ENCODE peak calls at places on chromosome 22, in ten cellular contexts. One of them, this sample, is unnamed.

GRCh38 chr22:22974156-22974555 is 86.5 kb downstream of the IGLL5 start:
- DNase-seq in A549: no peak
- DNase-seq in sigmoid colon: no peak
- DNase-seq in heart left ventricle: no peak
- DNase-seq in uterus: no peak
- DNase-seq in H54: no peak
- DNase-seq in upper lobe of left lung: no peak
- DNase-seq in esophagus squamous epithelium: no peak
- DNase-seq in GM12891: no peak
- DNase-seq in ovary: no peak
- DNase-seq in this sample: no peak

GRCh38 chr22:41762980-41763779 is 37.3 kb upstream of the CCDC134 start:
- DNase-seq in heart left ventricle: no peak
- DNase-seq in upper lobe of left lung: no peak
- DNase-seq in H54: no peak
- DNase-seq in uterus: no peak
- DNase-seq in A549: no peak
- DNase-seq in ovary: no peak
- DNase-seq in sigmoid colon: no peak
- DNase-seq in esophagus squamous epithelium: no peak
- DNase-seq in GM12891: no peak
- DNase-seq in this sample: no peak

GRCh38 chr22:42001127-42001526 is 2.5 kb downstream of the WBP2NL start:
- DNase-seq in H54: no peak
- DNase-seq in A549: no peak
- DNase-seq in esophagus squamous epithelium: no peak
- DNase-seq in GM12891: no peak
- DNase-seq in ovary: no peak
- DNase-seq in heart left ventricle: no peak
- DNase-seq in upper lobe of left lung: no peak
- DNase-seq in sigmoid colon: no peak
- DNase-seq in uterus: no peak
- DNase-seq in this sample: no peak

GRCh38 chr22:45309422-45310227 is at the start of gene FAM118A:
- DNase-seq in uterus: peak; percentile 90
- DNase-seq in ovary: peak; percentile 99
- DNase-seq in esophagus squamous epithelium: peak; percentile 78
- DNase-seq in heart left ventricle: peak; percentile 93
- DNase-seq in sigmoid colon: peak; percentile 96
- DNase-seq in GM12891: peak; percentile 95
- DNase-seq in upper lobe of left lung: peak; percentile 96
- DNase-seq in H54: peak; percentile 65
- DNase-seq in A549: peak; percentile 69
- DNase-seq in this sample: peak; percentile 92

GRCh38 chr22:23126165-23127054 is 15.4 kb downstream of the RSPH14 start:
- DNase-seq in GM12891: no peak
- DNase-seq in upper lobe of left lung: no peak
- DNase-seq in uterus: no peak
- DNase-seq in heart left ventricle: no peak
- DNase-seq in H54: no peak
- DNase-seq in A549: no peak
- DNase-seq in sigmoid colon: no peak
- DNase-seq in ovary: no peak
- DNase-seq in esophagus squamous epithelium: no peak
- DNase-seq in this sample: no peak

GRCh38 chr22:44181912-44182590 is 1.3 kb downstream of the PARVG start:
- DNase-seq in upper lobe of left lung: no peak
- DNase-seq in heart left ventricle: no peak
- DNase-seq in sigmoid colon: no peak
- DNase-seq in GM12891: no peak
- DNase-seq in A549: no peak
- DNase-seq in ovary: no peak
- DNase-seq in H54: no peak
- DNase-seq in uterus: no peak
- DNase-seq in esophagus squamous epithelium: no peak
- DNase-seq in this sample: no peak

GRCh38 chr22:42064629-42065028 is 6.0 kb downstream of the NAGA start:
- DNase-seq in ovary: no peak
- DNase-seq in esophagus squamous epithelium: no peak
- DNase-seq in heart left ventricle: no peak
- DNase-seq in uterus: no peak
- DNase-seq in A549: no peak
- DNase-seq in H54: no peak
- DNase-seq in upper lobe of left lung: no peak
- DNase-seq in GM12891: no peak
- DNase-seq in sigmoid colon: no peak
- DNase-seq in this sample: no peak

GRCh38 chr22:40415531-40416266 is 45.3 kb downstream of the SGSM3 start:
- DNase-seq in heart left ventricle: peak; percentile 51
- DNase-seq in esophagus squamous epithelium: no peak
- DNase-seq in upper lobe of left lung: peak; percentile 37
- DNase-seq in GM12891: peak; percentile 66
- DNase-seq in ovary: no peak
- DNase-seq in sigmoid colon: no peak
- DNase-seq in uterus: no peak
- DNase-seq in A549: no peak
- DNase-seq in H54: no peak
- DNase-seq in this sample: peak; percentile 49

GRCh38 chr22:47059701-47060161 is 297.3 kb downstream of the TBC1D22A start:
- DNase-seq in uterus: no peak
- DNase-seq in esophagus squamous epithelium: no peak
- DNase-seq in A549: no peak
- DNase-seq in ovary: no peak
- DNase-seq in upper lobe of left lung: no peak
- DNase-seq in sigmoid colon: peak; percentile 69
- DNase-seq in H54: peak; percentile 34
- DNase-seq in heart left ventricle: no peak
- DNase-seq in GM12891: peak; percentile 73
- DNase-seq in this sample: no peak

DNA sequence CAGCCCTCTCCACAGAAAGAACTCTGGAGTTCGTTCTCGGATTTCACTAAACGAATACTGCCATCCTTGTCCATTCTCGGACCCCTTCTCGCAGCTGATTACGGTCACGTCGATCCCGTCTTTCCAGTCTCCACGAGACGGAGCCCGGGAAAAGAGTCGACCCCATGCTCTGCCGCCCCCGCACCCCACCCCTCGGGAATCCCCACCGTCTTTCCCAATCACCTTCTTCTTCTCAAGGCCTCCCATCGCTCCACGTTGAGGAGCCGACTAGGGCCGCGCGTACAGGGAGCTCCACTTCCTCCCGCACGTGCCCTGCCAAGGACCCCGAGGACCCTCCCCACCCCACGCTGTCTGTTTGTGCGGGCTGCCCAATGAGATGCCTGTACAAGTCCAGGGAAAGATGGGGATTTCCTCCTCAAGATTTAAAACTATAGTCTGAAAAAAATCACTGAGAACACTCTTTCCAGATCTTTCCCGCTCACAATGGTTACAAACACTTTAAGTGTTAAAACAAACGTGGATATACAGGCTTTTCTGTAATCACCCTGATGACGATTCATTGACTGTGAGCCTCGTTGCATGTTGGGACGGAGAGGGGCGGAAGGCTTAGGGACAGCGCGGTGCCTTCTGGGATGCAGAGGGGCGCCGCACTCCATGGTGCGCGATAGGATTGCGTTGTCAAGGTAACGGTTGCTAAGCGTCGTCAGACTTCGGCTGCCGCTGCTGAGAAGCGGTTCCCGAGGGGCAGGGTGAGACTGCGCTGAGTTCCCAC is at the start of gene PES1:
- DNase-seq in A549: peak; percentile 94
- DNase-seq in H54: peak; percentile 83
- DNase-seq in GM12891: peak; percentile 91
- DNase-seq in upper lobe of left lung: peak; percentile 97
- DNase-seq in uterus: peak; percentile 96
- DNase-seq in sigmoid colon: peak; percentile 98
- DNase-seq in heart left ventricle: peak; percentile 96
- DNase-seq in ovary: peak; percentile 94
- DNase-seq in esophagus squamous epithelium: peak; percentile 78
- DNase-seq in this sample: peak; percentile 91
- TF ChIP-seq POLR2A in A549: peak; percentile 31
- TF ChIP-seq POLR2A in H54: peak; percentile 26
- TF ChIP-seq POLR2A in GM12891: peak; percentile 77
- TF ChIP-seq POLR2A in upper lobe of left lung: peak; percentile 19
- TF ChIP-seq POLR2A in uterus: peak; percentile 28
- TF ChIP-seq POLR2A in sigmoid colon: no peak
- TF ChIP-seq POLR2A in heart left ventricle: no peak
- TF ChIP-seq POLR2A in ovary: peak; percentile 23
- TF ChIP-seq POLR2A in esophagus squamous epithelium: no peak
- TF ChIP-seq POLR2A in this sample: peak; percentile 9

GRCh38 chr22:36163497-36163896 is 2.9 kb upstream of the APOL3 start:
- DNase-seq in GM12891: no peak
- DNase-seq in sigmoid colon: no peak
- DNase-seq in A549: no peak
- DNase-seq in heart left ventricle: no peak
- DNase-seq in H54: no peak
- DNase-seq in ovary: no peak
- DNase-seq in esophagus squamous epithelium: no peak
- DNase-seq in upper lobe of left lung: peak; percentile 17
- DNase-seq in uterus: no peak
- DNase-seq in this sample: no peak
- TF ChIP-seq POLR2A in GM12891: no peak
- TF ChIP-seq POLR2A in sigmoid colon: no peak
- TF ChIP-seq POLR2A in A549: no peak
- TF ChIP-seq POLR2A in heart left ventricle: no peak
- TF ChIP-seq POLR2A in H54: no peak
- TF ChIP-seq POLR2A in ovary: no peak
- TF ChIP-seq POLR2A in esophagus squamous epithelium: no peak
- TF ChIP-seq POLR2A in upper lobe of left lung: no peak
- TF ChIP-seq POLR2A in uterus: no peak
- TF ChIP-seq POLR2A in this sample: no peak

GRCh38 chr22:38618682-38619081 is 37.5 kb downstream of the FAM227A start:
- DNase-seq in sigmoid colon: no peak
- DNase-seq in GM12891: no peak
- DNase-seq in ovary: no peak
- DNase-seq in esophagus squamous epithelium: no peak
- DNase-seq in H54: no peak
- DNase-seq in uterus: no peak
- DNase-seq in heart left ventricle: no peak
- DNase-seq in A549: no peak
- DNase-seq in upper lobe of left lung: no peak
- DNase-seq in this sample: no peak
- TF ChIP-seq POLR2A in sigmoid colon: no peak
- TF ChIP-seq POLR2A in GM12891: no peak
- TF ChIP-seq POLR2A in ovary: no peak
- TF ChIP-seq POLR2A in esophagus squamous epithelium: no peak
- TF ChIP-seq POLR2A in H54: no peak
- TF ChIP-seq POLR2A in uterus: no peak
- TF ChIP-seq POLR2A in heart left ventricle: no peak
- TF ChIP-seq POLR2A in A549: no peak
- TF ChIP-seq POLR2A in upper lobe of left lung: no peak
- TF ChIP-seq POLR2A in this sample: no peak

GRCh38 chr22:38753894-38754246 is 1.9 kb downstream of the SUN2 start:
- DNase-seq in esophagus squamous epithelium: no peak
- DNase-seq in sigmoid colon: no peak
- DNase-seq in upper lobe of left lung: no peak
- DNase-seq in uterus: no peak
- DNase-seq in H54: no peak
- DNase-seq in ovary: no peak
- DNase-seq in GM12891: no peak
- DNase-seq in heart left ventricle: no peak
- DNase-seq in A549: no peak
- DNase-seq in this sample: no peak

GRCh38 chr22:38751066-38751421 is 4.8 kb downstream of the SUN2 start:
- DNase-seq in GM12891: no peak
- DNase-seq in uterus: no peak
- DNase-seq in sigmoid colon: no peak
- DNase-seq in upper lobe of left lung: no peak
- DNase-seq in A549: no peak
- DNase-seq in esophagus squamous epithelium: no peak
- DNase-seq in ovary: no peak
- DNase-seq in H54: no peak
- DNase-seq in heart left ventricle: no peak
- DNase-seq in this sample: no peak

GRCh38 chr22:38750104-38750503 is 5.7 kb downstream of the SUN2 start:
- DNase-seq in sigmoid colon: no peak
- DNase-seq in GM12891: no peak
- DNase-seq in upper lobe of left lung: no peak
- DNase-seq in uterus: no peak
- DNase-seq in heart left ventricle: no peak
- DNase-seq in esophagus squamous epithelium: no peak
- DNase-seq in H54: no peak
- DNase-seq in A549: no peak
- DNase-seq in ovary: no peak
- DNase-seq in this sample: no peak

GRCh38 chr22:38750638-38751037 is 5.2 kb downstream of the SUN2 start:
- DNase-seq in GM12891: no peak
- DNase-seq in heart left ventricle: no peak
- DNase-seq in uterus: no peak
- DNase-seq in esophagus squamous epithelium: no peak
- DNase-seq in upper lobe of left lung: no peak
- DNase-seq in A549: no peak
- DNase-seq in sigmoid colon: no peak
- DNase-seq in ovary: no peak
- DNase-seq in H54: no peak
- DNase-seq in this sample: no peak

GRCh38 chr22:38751422-38752346 is 4.1 kb downstream of the SUN2 start:
- DNase-seq in uterus: no peak
- DNase-seq in ovary: no peak
- DNase-seq in upper lobe of left lung: peak; percentile 81
- DNase-seq in heart left ventricle: peak; percentile 64
- DNase-seq in A549: no peak
- DNase-seq in H54: no peak
- DNase-seq in sigmoid colon: no peak
- DNase-seq in GM12891: peak; percentile 81
- DNase-seq in esophagus squamous epithelium: peak; percentile 41
- DNase-seq in this sample: peak; percentile 82
- TF ChIP-seq POLR2A in uterus: no peak
- TF ChIP-seq POLR2A in ovary: no peak
- TF ChIP-seq POLR2A in upper lobe of left lung: no peak
- TF ChIP-seq POLR2A in heart left ventricle: no peak
- TF ChIP-seq POLR2A in A549: no peak
- TF ChIP-seq POLR2A in H54: no peak
- TF ChIP-seq POLR2A in sigmoid colon: no peak
- TF ChIP-seq POLR2A in GM12891: peak; percentile 48
- TF ChIP-seq POLR2A in esophagus squamous epithelium: no peak
- TF ChIP-seq POLR2A in this sample: no peak

DNA sequence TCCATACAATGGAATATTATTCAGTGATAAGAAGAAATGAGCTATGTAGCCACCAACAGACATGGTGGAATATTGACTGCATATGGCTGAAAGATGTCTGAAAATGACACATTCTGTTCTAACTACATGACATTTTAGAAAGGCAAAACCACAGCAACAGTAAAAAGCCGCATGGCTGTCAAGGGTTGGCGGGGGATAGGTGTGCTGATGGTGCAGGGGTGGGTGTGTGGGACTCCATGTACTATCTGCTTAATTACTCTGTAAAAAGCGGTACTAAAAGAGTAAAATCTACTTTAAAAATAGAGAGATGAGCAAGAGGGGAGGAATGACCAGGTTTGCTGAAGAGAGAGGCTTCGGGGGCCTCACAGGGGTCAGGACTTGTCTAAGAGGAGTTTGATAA is 16.7 kb upstream of the YPEL1 start:
- DNase-seq in esophagus squamous epithelium: no peak
- DNase-seq in ovary: no peak
- DNase-seq in uterus: no peak
- DNase-seq in upper lobe of left lung: no peak
- DNase-seq in H54: no peak
- DNase-seq in A549: no peak
- DNase-seq in sigmoid colon: no peak
- DNase-seq in GM12891: no peak
- DNase-seq in heart left ventricle: no peak
- DNase-seq in this sample: no peak
- TF ChIP-seq POLR2A in esophagus squamous epithelium: no peak
- TF ChIP-seq POLR2A in ovary: no peak
- TF ChIP-seq POLR2A in uterus: no peak
- TF ChIP-seq POLR2A in upper lobe of left lung: no peak
- TF ChIP-seq POLR2A in H54: no peak
- TF ChIP-seq POLR2A in A549: no peak
- TF ChIP-seq POLR2A in sigmoid colon: no peak
- TF ChIP-seq POLR2A in GM12891: no peak
- TF ChIP-seq POLR2A in heart left ventricle: no peak
- TF ChIP-seq POLR2A in this sample: no peak

This sample was measured in breast epithelium.